ENCODE peak calls at places on chromosome 10, in six cellular contexts. U is HTR-8/SVneo, C is epithelial cell of esophagus, H is heart left ventricle, D is NCI-H524, Q is AG04450. R is an unnamed sample.

GRCh38 chr10:51377070-51377931 is 303.0 kb downstream of the PRKG1 start:
- DNase-seq in U (no peak), C (no peak), H (no peak), D (no peak), Q (no peak), R (no peak)

GRCh38 chr10:62498271-62498670 is 124.1 kb downstream of the ZNF365 start:
- DNase-seq in U (no peak), C (peak), H (no peak), D (no peak), Q (no peak), R (no peak)

GRCh38 chr10:42952931-42953683 is 123.8 kb upstream of the RET start:
- DNase-seq in U (no peak), C (no peak), H (peak), D (no peak), Q (no peak), R (peak)

GRCh38 chr10:73244866-73245477 is 2.1 kb downstream of the DNAJC9 start:
- DNase-seq in U (no peak), C (no peak), H (no peak), D (no peak), Q (no peak), R (no peak)

GRCh38 chr10:130463876-130464360 is 327.7 kb downstream of the GLRX3 start:
- DNase-seq in U (no peak), C (no peak), H (no peak), D (no peak), Q (no peak), R (peak)

GRCh38 chr10:101889256-101890210 is 45.9 kb upstream of the KCNIP2 start:
- DNase-seq in U (peak), C (peak), H (peak), D (peak), Q (peak), R (peak)

GRCh38 chr10:79359816-79360498 is 12.7 kb downstream of the PPIF start:
- DNase-seq in U (no peak), C (no peak), H (peak), D (no peak), Q (no peak), R (no peak)

GRCh38 chr10:43845121-43845520 is 196.4 kb upstream of the ZNF32 start:
- DNase-seq in U (no peak), C (no peak), H (no peak), D (no peak), Q (no peak), R (peak)

GRCh38 chr10:79328737-79329504 is 18.3 kb upstream of the PPIF start:
- DNase-seq in U (no peak), C (peak), H (peak), D (no peak), Q (no peak), R (no peak)

GRCh38 chr10:132458595-132459251 is 61.7 kb downstream of the PWWP2B start:
- DNase-seq in U (peak), C (peak), H (peak), D (no peak), Q (no peak), R (no peak)

GRCh38 chr10:7283246-7283645 is 127.6 kb downstream of the SFMBT2 start:
- DNase-seq in U (no peak), C (no peak), H (no peak), D (no peak), Q (no peak), R (no peak)

GRCh38 chr10:133520193-133520738 is 6.9 kb upstream of the CYP2E1 start:
- DNase-seq in U (peak), C (peak), H (peak), D (peak), Q (no peak), R (no peak)

GRCh38 chr10:73413108-73413527 is 740 bp downstream of the ANXA7 start:
- DNase-seq in U (peak), C (peak), H (no peak), D (no peak), Q (no peak), R (no peak)

GRCh38 chr10:74084955-74085354 is 65.7 kb downstream of the AP3M1 start:
- DNase-seq in U (no peak), C (no peak), H (no peak), D (no peak), Q (no peak), R (no peak)

GRCh38 chr10:31490858-31491504 is 172.0 kb downstream of the ZEB1 start:
- DNase-seq in U (peak), C (peak), H (no peak), D (no peak), Q (no peak), R (no peak)

GRCh38 chr10:24952701-24953349 is 419 bp upstream of the PRTFDC1 start:
- DNase-seq in U (peak), C (peak), H (peak), D (peak), Q (no peak), R (no peak)

GRCh38 chr10:12703813-12704212 is 297.7 kb downstream of the CCDC3 start:
- DNase-seq in U (peak), C (peak), H (no peak), D (no peak), Q (peak), R (no peak)

GRCh38 chr10:22833353-22833752 is 94.5 kb upstream of the ARMC3 start:
- DNase-seq in U (no peak), C (no peak), H (no peak), D (no peak), Q (no peak), R (no peak)

R was measured in right atrium auricular region.